ENCODE peak calls at places on chromosomes 16 and 17, in nine cellular contexts. U is GM06990, J is MM.1S, T is AG04450, E is A549, M is nephron progenitor cell, Q is natural killer cell, Y is HL-60, B is colonic mucosa. C is an unnamed sample.

GRCh38 chr17:72665841-72666518 is 426.5 kb downstream of the SLC39A11 start:
- DNase-seq in U (no peak), J (no peak), T (no peak), E (no peak), M (no peak), Q (no peak), Y (no peak), B (no peak), C (no peak)

GRCh38 chr16:69495821-69496220 is 69.9 kb upstream of the NFAT5 start:
- DNase-seq in U (no peak), J (no peak), T (no peak), E (no peak), M (no peak), Q (no peak), Y (no peak), B (no peak), C (no peak)

GRCh38 chr17:55730380-55730779 is 7.7 kb upstream of the TMEM100 start:
- DNase-seq in U (no peak), J (no peak), T (no peak), E (no peak), M (no peak), Q (no peak), Y (no peak), B (no peak), C (no peak)

GRCh38 chr17:66255112-66255511 is 25.9 kb upstream of the APOH start:
- DNase-seq in U (peak), J (peak), T (peak), E (peak), M (no peak), Q (no peak), Y (peak), B (peak), C (no peak)

GRCh38 chr17:48453447-48453846 is 23.4 kb upstream of the SKAP1 start:
- DNase-seq in U (no peak), J (peak), T (no peak), E (no peak), M (no peak), Q (no peak), Y (no peak), B (no peak), C (no peak)

GRCh38 chr16:29821663-29822115 is 1.4 kb downstream of the MVP start:
- DNase-seq in U (no peak), J (no peak), T (no peak), E (peak), M (no peak), Q (no peak), Y (no peak), B (no peak), C (no peak)

GRCh38 chr17:83198366-83199341 is 119.2 kb downstream of the METRNL start:
- DNase-seq in U (no peak), J (peak), T (no peak), E (no peak), M (no peak), Q (peak), Y (no peak), B (no peak), C (peak)

GRCh38 chr17:13429201-13429600 is 172.5 kb downstream of the HS3ST3A1 start:
- DNase-seq in U (no peak), J (no peak), T (peak), E (no peak), M (peak), Q (no peak), Y (no peak), B (no peak), C (no peak)

GRCh38 chr16:54287018-54287757 is 601 bp upstream of the IRX3 start:
- DNase-seq in U (no peak), J (no peak), T (no peak), E (no peak), M (no peak), Q (no peak), Y (no peak), B (no peak), C (no peak)

GRCh38 chr17:15247891-15248529 is 17.1 kb downstream of the PMP22 start:
- DNase-seq in U (no peak), J (no peak), T (no peak), E (peak), M (no peak), Q (no peak), Y (no peak), B (peak), C (no peak)
- TF ChIP-seq CTCF in U (peak), J (no peak), T (peak), E (peak), M (peak), Q (no peak), Y (no peak), B (peak), C (peak)

GRCh38 chr16:4797805-4798252 is 2.7 kb downstream of the SMIM22 start:
- DNase-seq in U (no peak), J (no peak), T (no peak), E (no peak), M (no peak), Q (no peak), Y (no peak), B (no peak), C (no peak)
- TF ChIP-seq CTCF in U (no peak), J (no peak), T (no peak), E (no peak), M (no peak), Q (no peak), Y (no peak), B (no peak), C (no peak)

GRCh38 chr16:11329080-11329491 is 16.2 kb upstream of the RMI2 start:
- DNase-seq in U (no peak), J (peak), T (no peak), E (no peak), M (no peak), Q (no peak), Y (no peak), B (no peak), C (no peak)

GRCh38 chr16:11326737-11327276 is 18.5 kb upstream of the RMI2 start:
- DNase-seq in U (no peak), J (no peak), T (no peak), E (no peak), M (no peak), Q (no peak), Y (no peak), B (no peak), C (no peak)

GRCh38 chr16:11326084-11326736 is 19.0 kb upstream of the RMI2 start:
- DNase-seq in U (no peak), J (no peak), T (no peak), E (no peak), M (no peak), Q (no peak), Y (no peak), B (no peak), C (no peak)

GRCh38 chr16:11328172-11329079 is 16.8 kb upstream of the RMI2 start:
- DNase-seq in U (peak), J (peak), T (peak), E (peak), M (no peak), Q (no peak), Y (peak), B (peak), C (no peak)

DNA sequence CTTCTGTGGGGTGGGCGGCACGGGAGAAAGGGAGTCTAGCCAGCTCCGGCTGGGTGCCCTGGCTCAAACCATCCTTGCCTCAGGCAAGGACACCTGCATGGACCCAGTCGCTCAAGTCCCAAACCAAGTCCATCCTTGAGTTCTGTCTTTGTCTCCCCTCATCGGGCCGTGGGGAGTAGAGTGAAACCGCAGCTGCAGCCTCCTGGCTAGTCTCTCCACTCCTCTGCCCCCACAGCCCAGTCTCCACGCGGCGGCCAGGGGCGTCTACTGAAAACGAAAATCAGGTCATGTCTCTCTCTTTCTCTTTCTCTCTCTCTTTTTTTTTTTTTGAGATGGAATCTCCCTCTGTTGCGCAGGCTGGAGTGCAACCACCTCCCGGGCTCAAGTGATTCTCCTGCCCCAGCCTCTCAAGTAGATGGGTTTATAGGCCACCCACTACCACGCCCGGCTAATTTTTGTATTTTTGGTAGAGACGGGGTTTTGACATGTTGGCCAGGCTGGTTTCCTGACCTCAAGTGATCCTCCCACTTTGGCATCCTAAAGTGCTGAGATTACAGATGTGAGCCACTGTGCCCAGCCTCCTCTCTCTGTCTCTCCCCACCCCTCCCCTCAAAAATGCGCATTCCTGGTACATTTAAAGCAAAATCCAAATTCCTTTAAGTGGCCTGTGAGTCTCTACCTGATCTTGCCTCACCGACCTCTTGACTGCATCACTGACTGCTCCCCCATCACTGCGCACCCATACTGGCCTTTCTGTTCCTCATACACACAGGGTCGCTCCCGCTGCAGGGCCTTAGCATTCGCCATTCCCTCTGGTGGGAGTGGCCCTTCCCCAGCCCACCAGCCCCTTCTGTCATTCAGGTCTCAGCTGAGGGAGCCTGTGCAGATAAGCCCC is 17.7 kb upstream of the RMI2 start:
- DNase-seq in U (peak), J (no peak), T (no peak), E (no peak), M (no peak), Q (no peak), Y (no peak), B (no peak), C (no peak)
- TF ChIP-seq CTCF in U (no peak), J (no peak), T (no peak), E (no peak), M (no peak), Q (no peak), Y (no peak), B (no peak), C (no peak)

GRCh38 chr16:16059895-16060590 is 110.6 kb downstream of the ABCC1 start:
- DNase-seq in U (no peak), J (no peak), T (no peak), E (no peak), M (no peak), Q (no peak), Y (no peak), B (no peak), C (no peak)

GRCh38 chr16:16063685-16064084 is 114.3 kb downstream of the ABCC1 start:
- DNase-seq in U (no peak), J (no peak), T (no peak), E (no peak), M (no peak), Q (no peak), Y (no peak), B (no peak), C (no peak)

GRCh38 chr16:16064874-16065384 is 115.5 kb downstream of the ABCC1 start:
- DNase-seq in U (no peak), J (no peak), T (no peak), E (no peak), M (no peak), Q (no peak), Y (no peak), B (no peak), C (no peak)

GRCh38 chr16:16067127-16067526 is 117.7 kb downstream of the ABCC1 start:
- DNase-seq in U (no peak), J (no peak), T (no peak), E (no peak), M (peak), Q (no peak), Y (no peak), B (no peak), C (no peak)

DNA sequence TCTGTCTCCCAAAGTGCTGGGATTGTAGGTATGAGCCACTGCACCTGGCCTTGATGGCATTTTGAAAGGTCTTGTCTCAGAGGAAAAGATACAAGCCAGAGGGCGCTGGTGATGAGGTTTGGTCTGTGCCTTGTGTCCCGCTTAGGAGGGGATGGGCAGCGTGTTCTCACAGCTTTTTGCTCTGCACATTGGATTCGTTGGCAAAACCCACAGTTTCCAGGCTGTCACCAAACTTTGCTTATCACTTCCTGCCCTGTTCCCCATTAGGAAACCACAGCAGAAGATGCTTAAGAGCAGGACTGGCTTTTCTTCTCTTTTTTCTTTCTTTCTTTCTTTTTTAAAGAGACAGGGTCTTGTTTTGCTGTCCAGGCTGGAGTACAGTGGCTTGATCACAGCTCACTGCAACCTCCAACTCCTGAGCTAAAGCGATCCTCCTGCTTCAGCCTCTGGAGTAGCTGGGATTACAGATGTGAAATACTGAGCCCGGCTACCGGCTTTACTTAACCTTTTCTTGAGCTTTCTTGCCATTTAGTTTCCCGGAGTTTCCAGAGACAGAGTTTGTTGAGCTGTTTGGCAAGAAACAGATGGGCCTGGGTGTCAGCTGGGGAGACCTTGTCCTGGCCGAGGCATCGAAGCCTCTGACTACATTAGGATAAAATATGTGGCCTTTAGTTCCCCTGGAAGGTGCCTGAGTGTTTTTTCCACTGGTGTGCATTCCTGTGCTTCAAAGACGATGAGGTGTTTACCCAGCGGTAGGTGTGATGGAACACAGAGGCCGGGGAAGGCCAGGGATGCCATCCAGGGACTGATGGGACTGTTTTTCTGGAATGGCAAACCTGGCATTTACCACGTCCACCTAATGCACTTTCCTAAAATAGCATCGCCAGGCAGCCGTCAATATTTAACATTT is 112.9 kb downstream of the ABCC1 start:
- DNase-seq in U (no peak), J (no peak), T (no peak), E (no peak), M (no peak), Q (no peak), Y (peak), B (no peak), C (no peak)
- TF ChIP-seq CTCF in U (peak), J (no peak), T (no peak), E (no peak), M (no peak), Q (no peak), Y (peak), B (no peak), C (no peak)

GRCh38 chr17:31524926-31525800 is 133.7 kb downstream of the RAB11FIP4 start:
- DNase-seq in U (peak), J (peak), T (peak), E (peak), M (peak), Q (peak), Y (peak), B (peak), C (peak)

GRCh38 chr17:31528291-31528874 is 136.9 kb downstream of the RAB11FIP4 start:
- DNase-seq in U (no peak), J (no peak), T (no peak), E (no peak), M (no peak), Q (no peak), Y (no peak), B (no peak), C (peak)

GRCh38 chr17:31527606-31528005 is 136.1 kb downstream of the RAB11FIP4 start:
- DNase-seq in U (no peak), J (no peak), T (no peak), E (no peak), M (no peak), Q (no peak), Y (no peak), B (no peak), C (peak)

GRCh38 chr17:31523862-31524730 is 132.6 kb downstream of the RAB11FIP4 start:
- DNase-seq in U (no peak), J (no peak), T (no peak), E (no peak), M (no peak), Q (no peak), Y (no peak), B (no peak), C (no peak)

GRCh38 chr17:31525801-31526549 is 134.5 kb downstream of the RAB11FIP4 start:
- DNase-seq in U (no peak), J (no peak), T (no peak), E (peak), M (no peak), Q (no peak), Y (no peak), B (no peak), C (peak)
- TF ChIP-seq CTCF in U (peak), J (no peak), T (peak), E (peak), M (peak), Q (no peak), Y (peak), B (no peak), C (peak)

DNA sequence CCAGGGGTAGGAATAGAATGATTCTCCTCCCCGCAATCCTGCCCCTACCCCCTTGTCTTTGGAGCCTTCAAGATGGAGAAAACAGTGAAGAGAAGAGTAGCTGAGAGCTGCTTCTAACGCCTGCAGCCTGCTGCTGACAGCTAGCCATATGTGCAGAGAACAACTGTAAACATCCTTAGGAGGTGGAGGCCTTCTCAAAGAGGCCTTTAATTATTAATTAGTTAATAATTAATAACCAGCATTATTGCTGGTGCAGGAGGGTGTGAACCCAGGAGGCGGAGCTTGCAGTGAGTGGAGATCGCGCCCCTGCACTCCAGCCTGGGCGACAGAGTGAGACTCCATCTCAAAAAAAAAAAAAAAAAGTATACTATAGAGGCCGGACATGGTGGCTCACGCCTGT is 8.5 kb downstream of the BFAR start:
- DNase-seq in U (no peak), J (no peak), T (no peak), E (no peak), M (no peak), Q (no peak), Y (no peak), B (no peak), C (no peak)
- TF ChIP-seq CTCF in U (no peak), J (no peak), T (no peak), E (no peak), M (no peak), Q (no peak), Y (no peak), B (no peak), C (no peak)

GRCh38 chr16:56591377-56592060 is 2.2 kb downstream of the MT3 start:
- DNase-seq in U (no peak), J (no peak), T (no peak), E (no peak), M (no peak), Q (no peak), Y (peak), B (no peak), C (no peak)

GRCh38 chr16:56594292-56594619 is 4.9 kb downstream of the MT3 start:
- DNase-seq in U (no peak), J (no peak), T (no peak), E (no peak), M (no peak), Q (no peak), Y (no peak), B (no peak), C (no peak)

GRCh38 chr16:56593573-56594291 is 4.4 kb downstream of the MT3 start:
- DNase-seq in U (no peak), J (no peak), T (no peak), E (no peak), M (no peak), Q (no peak), Y (no peak), B (no peak), C (no peak)

GRCh38 chr16:56588781-56589140 is 567 bp upstream of the MT3 start:
- DNase-seq in U (no peak), J (no peak), T (no peak), E (no peak), M (no peak), Q (no peak), Y (no peak), B (no peak), C (no peak)

GRCh38 chr16:56589141-56590039 is at the start of gene MT3:
- DNase-seq in U (no peak), J (no peak), T (no peak), E (peak), M (peak), Q (no peak), Y (no peak), B (peak), C (no peak)
- TF ChIP-seq CTCF in U (no peak), J (no peak), T (no peak), E (no peak), M (no peak), Q (no peak), Y (no peak), B (no peak), C (peak)

C was measured in chondrocyte.